ENCODE peak calls at places on chromosomes 6 and 20, in five cellular contexts. One of them, this sample, is unnamed.

GRCh38 chr6:10338151-10338550 is 76.7 kb downstream of the TFAP2A start:
- DNase-seq in activated naive CD4-positive, alpha-beta T cell treated with Interleukin-2 at 50 U/mL for 16 hours: no peak
- DNase-seq in stimulated activated CD4-positive, alpha-beta T cell treated with anti-CD3 and anti-CD28 coated beads, Interleukin-15, amount 100 ng/mL, for 24 hours: no peak
- DNase-seq in Calu3: no peak
- DNase-seq in effector memory CD8-positive, alpha-beta T cell: no peak
- DNase-seq in this sample: no peak

GRCh38 chr6:137763436-137763835 is 103.6 kb upstream of the TNFAIP3 start:
- DNase-seq in Calu3: no peak
- DNase-seq in activated naive CD4-positive, alpha-beta T cell treated with Interleukin-2 at 50 U/mL for 16 hours: no peak
- DNase-seq in stimulated activated CD4-positive, alpha-beta T cell treated with anti-CD3 and anti-CD28 coated beads, Interleukin-15, amount 100 ng/mL, for 24 hours: no peak
- DNase-seq in effector memory CD8-positive, alpha-beta T cell: no peak
- DNase-seq in this sample: no peak

GRCh38 chr6:113258771-113259170 is 598.4 kb upstream of the MARCKS start:
- DNase-seq in activated naive CD4-positive, alpha-beta T cell treated with Interleukin-2 at 50 U/mL for 16 hours: no peak
- DNase-seq in Calu3: no peak
- DNase-seq in effector memory CD8-positive, alpha-beta T cell: no peak
- DNase-seq in stimulated activated CD4-positive, alpha-beta T cell treated with anti-CD3 and anti-CD28 coated beads, Interleukin-15, amount 100 ng/mL, for 24 hours: no peak
- DNase-seq in this sample: no peak

GRCh38 chr20:37711987-37712961 is 18.4 kb downstream of the CTNNBL1 start:
- DNase-seq in effector memory CD8-positive, alpha-beta T cell: no peak
- DNase-seq in Calu3: no peak
- DNase-seq in stimulated activated CD4-positive, alpha-beta T cell treated with anti-CD3 and anti-CD28 coated beads, Interleukin-15, amount 100 ng/mL, for 24 hours: no peak
- DNase-seq in activated naive CD4-positive, alpha-beta T cell treated with Interleukin-2 at 50 U/mL for 16 hours: no peak
- DNase-seq in this sample: no peak

GRCh38 chr6:41022294-41022693 is 16.7 kb downstream of the UNC5CL start:
- DNase-seq in effector memory CD8-positive, alpha-beta T cell: no peak
- DNase-seq in activated naive CD4-positive, alpha-beta T cell treated with Interleukin-2 at 50 U/mL for 16 hours: no peak
- DNase-seq in stimulated activated CD4-positive, alpha-beta T cell treated with anti-CD3 and anti-CD28 coated beads, Interleukin-15, amount 100 ng/mL, for 24 hours: no peak
- DNase-seq in Calu3: no peak
- DNase-seq in this sample: no peak

GRCh38 chr6:11414564-11414963 is 123.0 kb upstream of the TMEM170B start:
- DNase-seq in Calu3: peak; percentile 64
- DNase-seq in effector memory CD8-positive, alpha-beta T cell: peak; percentile 41
- DNase-seq in stimulated activated CD4-positive, alpha-beta T cell treated with anti-CD3 and anti-CD28 coated beads, Interleukin-15, amount 100 ng/mL, for 24 hours: peak; percentile 22
- DNase-seq in activated naive CD4-positive, alpha-beta T cell treated with Interleukin-2 at 50 U/mL for 16 hours: peak; percentile 39
- DNase-seq in this sample: peak; percentile 84

GRCh38 chr20:40336530-40336929 is 352.5 kb downstream of the MAFB start:
- DNase-seq in effector memory CD8-positive, alpha-beta T cell: no peak
- DNase-seq in Calu3: no peak
- DNase-seq in stimulated activated CD4-positive, alpha-beta T cell treated with anti-CD3 and anti-CD28 coated beads, Interleukin-15, amount 100 ng/mL, for 24 hours: no peak
- DNase-seq in activated naive CD4-positive, alpha-beta T cell treated with Interleukin-2 at 50 U/mL for 16 hours: no peak
- DNase-seq in this sample: no peak

GRCh38 chr20:62935968-62936585 is 1.9 kb upstream of the GID8 start:
- DNase-seq in Calu3: no peak
- DNase-seq in activated naive CD4-positive, alpha-beta T cell treated with Interleukin-2 at 50 U/mL for 16 hours: no peak
- DNase-seq in stimulated activated CD4-positive, alpha-beta T cell treated with anti-CD3 and anti-CD28 coated beads, Interleukin-15, amount 100 ng/mL, for 24 hours: no peak
- DNase-seq in effector memory CD8-positive, alpha-beta T cell: no peak
- DNase-seq in this sample: no peak

GRCh38 chr6:136012198-136012884 is 160.8 kb downstream of the PDE7B start:
- DNase-seq in Calu3: no peak
- DNase-seq in effector memory CD8-positive, alpha-beta T cell: no peak
- DNase-seq in activated naive CD4-positive, alpha-beta T cell treated with Interleukin-2 at 50 U/mL for 16 hours: no peak
- DNase-seq in stimulated activated CD4-positive, alpha-beta T cell treated with anti-CD3 and anti-CD28 coated beads, Interleukin-15, amount 100 ng/mL, for 24 hours: no peak
- DNase-seq in this sample: no peak

GRCh38 chr6:135106611-135107010 is 52.0 kb upstream of the HBS1L start:
- DNase-seq in activated naive CD4-positive, alpha-beta T cell treated with Interleukin-2 at 50 U/mL for 16 hours: no peak
- DNase-seq in Calu3: no peak
- DNase-seq in effector memory CD8-positive, alpha-beta T cell: no peak
- DNase-seq in stimulated activated CD4-positive, alpha-beta T cell treated with anti-CD3 and anti-CD28 coated beads, Interleukin-15, amount 100 ng/mL, for 24 hours: no peak
- DNase-seq in this sample: no peak

GRCh38 chr6:170279977-170280688 is 10.7 kb downstream of the DLL1 start:
- DNase-seq in Calu3: peak; percentile 51
- DNase-seq in stimulated activated CD4-positive, alpha-beta T cell treated with anti-CD3 and anti-CD28 coated beads, Interleukin-15, amount 100 ng/mL, for 24 hours: peak; percentile 53
- DNase-seq in activated naive CD4-positive, alpha-beta T cell treated with Interleukin-2 at 50 U/mL for 16 hours: peak; percentile 34
- DNase-seq in effector memory CD8-positive, alpha-beta T cell: no peak
- DNase-seq in this sample: peak; percentile 79

GRCh38 chr6:169654590-169655391 is 47.0 kb downstream of the WDR27 start:
- DNase-seq in effector memory CD8-positive, alpha-beta T cell: peak; percentile 69
- DNase-seq in stimulated activated CD4-positive, alpha-beta T cell treated with anti-CD3 and anti-CD28 coated beads, Interleukin-15, amount 100 ng/mL, for 24 hours: peak; percentile 63
- DNase-seq in activated naive CD4-positive, alpha-beta T cell treated with Interleukin-2 at 50 U/mL for 16 hours: peak; percentile 72
- DNase-seq in Calu3: peak; percentile 49
- DNase-seq in this sample: peak; percentile 43

GRCh38 chr6:131250121-131250520 is 114.9 kb downstream of the AKAP7 start:
- DNase-seq in effector memory CD8-positive, alpha-beta T cell: no peak
- DNase-seq in activated naive CD4-positive, alpha-beta T cell treated with Interleukin-2 at 50 U/mL for 16 hours: no peak
- DNase-seq in stimulated activated CD4-positive, alpha-beta T cell treated with anti-CD3 and anti-CD28 coated beads, Interleukin-15, amount 100 ng/mL, for 24 hours: peak; percentile 42
- DNase-seq in Calu3: peak; percentile 45
- DNase-seq in this sample: peak; percentile 51

GRCh38 chr20:48056218-48056617 is 270.9 kb upstream of the SULF2 start:
- DNase-seq in activated naive CD4-positive, alpha-beta T cell treated with Interleukin-2 at 50 U/mL for 16 hours: no peak
- DNase-seq in stimulated activated CD4-positive, alpha-beta T cell treated with anti-CD3 and anti-CD28 coated beads, Interleukin-15, amount 100 ng/mL, for 24 hours: no peak
- DNase-seq in Calu3: no peak
- DNase-seq in effector memory CD8-positive, alpha-beta T cell: no peak
- DNase-seq in this sample: no peak

GRCh38 chr6:8215631-8216030 is 113.3 kb upstream of the EEF1E1 start:
- DNase-seq in Calu3: no peak
- DNase-seq in effector memory CD8-positive, alpha-beta T cell: no peak
- DNase-seq in stimulated activated CD4-positive, alpha-beta T cell treated with anti-CD3 and anti-CD28 coated beads, Interleukin-15, amount 100 ng/mL, for 24 hours: no peak
- DNase-seq in activated naive CD4-positive, alpha-beta T cell treated with Interleukin-2 at 50 U/mL for 16 hours: no peak
- DNase-seq in this sample: no peak

GRCh38 chr20:52191436-52192295 is at the start of gene ZFP64:
- DNase-seq in stimulated activated CD4-positive, alpha-beta T cell treated with anti-CD3 and anti-CD28 coated beads, Interleukin-15, amount 100 ng/mL, for 24 hours: peak; percentile 78
- DNase-seq in Calu3: peak; percentile 88
- DNase-seq in effector memory CD8-positive, alpha-beta T cell: peak; percentile 63
- DNase-seq in activated naive CD4-positive, alpha-beta T cell treated with Interleukin-2 at 50 U/mL for 16 hours: peak; percentile 70
- DNase-seq in this sample: peak; percentile 90

GRCh38 chr20:51760905-51761544 is 7.2 kb downstream of the ATP9A start:
- DNase-seq in effector memory CD8-positive, alpha-beta T cell: no peak
- DNase-seq in activated naive CD4-positive, alpha-beta T cell treated with Interleukin-2 at 50 U/mL for 16 hours: no peak
- DNase-seq in stimulated activated CD4-positive, alpha-beta T cell treated with anti-CD3 and anti-CD28 coated beads, Interleukin-15, amount 100 ng/mL, for 24 hours: no peak
- DNase-seq in Calu3: peak; percentile 75
- DNase-seq in this sample: peak; percentile 89

GRCh38 chr20:31808481-31808880 is 10.7 kb upstream of the MYLK2 start:
- DNase-seq in effector memory CD8-positive, alpha-beta T cell: no peak
- DNase-seq in stimulated activated CD4-positive, alpha-beta T cell treated with anti-CD3 and anti-CD28 coated beads, Interleukin-15, amount 100 ng/mL, for 24 hours: no peak
- DNase-seq in activated naive CD4-positive, alpha-beta T cell treated with Interleukin-2 at 50 U/mL for 16 hours: no peak
- DNase-seq in Calu3: no peak
- DNase-seq in this sample: no peak

GRCh38 chr6:44920952-44921491 is 407.1 kb upstream of the RUNX2 start:
- DNase-seq in effector memory CD8-positive, alpha-beta T cell: no peak
- DNase-seq in stimulated activated CD4-positive, alpha-beta T cell treated with anti-CD3 and anti-CD28 coated beads, Interleukin-15, amount 100 ng/mL, for 24 hours: no peak
- DNase-seq in activated naive CD4-positive, alpha-beta T cell treated with Interleukin-2 at 50 U/mL for 16 hours: no peak
- DNase-seq in Calu3: no peak
- DNase-seq in this sample: no peak

GRCh38 chr20:11814276-11814675 is 103.4 kb upstream of the BTBD3 start:
- DNase-seq in stimulated activated CD4-positive, alpha-beta T cell treated with anti-CD3 and anti-CD28 coated beads, Interleukin-15, amount 100 ng/mL, for 24 hours: no peak
- DNase-seq in activated naive CD4-positive, alpha-beta T cell treated with Interleukin-2 at 50 U/mL for 16 hours: no peak
- DNase-seq in effector memory CD8-positive, alpha-beta T cell: no peak
- DNase-seq in Calu3: no peak
- DNase-seq in this sample: no peak

GRCh38 chr20:2801459-2801728 is 967 bp upstream of the CPXM1 start:
- DNase-seq in stimulated activated CD4-positive, alpha-beta T cell treated with anti-CD3 and anti-CD28 coated beads, Interleukin-15, amount 100 ng/mL, for 24 hours: no peak
- DNase-seq in Calu3: no peak
- DNase-seq in effector memory CD8-positive, alpha-beta T cell: no peak
- DNase-seq in activated naive CD4-positive, alpha-beta T cell treated with Interleukin-2 at 50 U/mL for 16 hours: no peak
- DNase-seq in this sample: no peak

GRCh38 chr6:92114091-92114490 is 1305.3 kb downstream of the EPHA7 start:
- DNase-seq in activated naive CD4-positive, alpha-beta T cell treated with Interleukin-2 at 50 U/mL for 16 hours: no peak
- DNase-seq in Calu3: no peak
- DNase-seq in stimulated activated CD4-positive, alpha-beta T cell treated with anti-CD3 and anti-CD28 coated beads, Interleukin-15, amount 100 ng/mL, for 24 hours: no peak
- DNase-seq in effector memory CD8-positive, alpha-beta T cell: no peak
- DNase-seq in this sample: no peak

GRCh38 chr20:14334306-14334930 is 3.0 kb downstream of the FLRT3 start:
- DNase-seq in Calu3: peak; percentile 45
- DNase-seq in activated naive CD4-positive, alpha-beta T cell treated with Interleukin-2 at 50 U/mL for 16 hours: no peak
- DNase-seq in effector memory CD8-positive, alpha-beta T cell: no peak
- DNase-seq in stimulated activated CD4-positive, alpha-beta T cell treated with anti-CD3 and anti-CD28 coated beads, Interleukin-15, amount 100 ng/mL, for 24 hours: no peak
- DNase-seq in this sample: peak; percentile 69

GRCh38 chr6:24719125-24719931 is at the start of gene C6orf62:
- DNase-seq in activated naive CD4-positive, alpha-beta T cell treated with Interleukin-2 at 50 U/mL for 16 hours: peak; percentile 74
- DNase-seq in effector memory CD8-positive, alpha-beta T cell: peak; percentile 36
- DNase-seq in stimulated activated CD4-positive, alpha-beta T cell treated with anti-CD3 and anti-CD28 coated beads, Interleukin-15, amount 100 ng/mL, for 24 hours: peak; percentile 74
- DNase-seq in Calu3: peak; percentile 62
- DNase-seq in this sample: peak; percentile 52

GRCh38 chr6:143976834-143977354 is 31.2 kb downstream of the PLAGL1 start:
- DNase-seq in Calu3: no peak
- DNase-seq in effector memory CD8-positive, alpha-beta T cell: no peak
- DNase-seq in stimulated activated CD4-positive, alpha-beta T cell treated with anti-CD3 and anti-CD28 coated beads, Interleukin-15, amount 100 ng/mL, for 24 hours: no peak
- DNase-seq in activated naive CD4-positive, alpha-beta T cell treated with Interleukin-2 at 50 U/mL for 16 hours: no peak
- DNase-seq in this sample: no peak

This sample was measured in HT-29.